ENCODE peak calls at places on chromosome 3, in six cellular contexts. R is NB4, A is K562, N is HepG2, F is A549, B is endothelial cell of umbilical vein. Q is an unnamed sample.

GRCh38 chr3:40895109-40895508 is 304.2 kb upstream of the CTNNB1 start:
- DNase-seq in A (no peak), B (no peak), N (no peak), R (peak), F (no peak), Q (no peak)

GRCh38 chr3:125062904-125063618 is 7.3 kb upstream of the HEG1 start:
- DNase-seq in N (peak), B (peak), A (no peak), R (no peak), F (peak), Q (no peak)

GRCh38 chr3:129007792-129008191 is 6.7 kb downstream of the EFCC1 start:
- DNase-seq in F (no peak), B (no peak), A (no peak), R (no peak), N (no peak), Q (no peak)

GRCh38 chr3:193673845-193674244 is 80.8 kb downstream of the OPA1 start:
- DNase-seq in R (no peak), F (no peak), N (no peak), B (no peak), A (no peak), Q (no peak)

GRCh38 chr3:116394365-116394764 is 50.9 kb downstream of the LSAMP start:
- DNase-seq in F (no peak), R (no peak), N (no peak), A (no peak), B (no peak), Q (no peak)

GRCh38 chr3:177694316-177694715 is 497.0 kb upstream of the TBL1XR1 start:
- DNase-seq in N (no peak), R (no peak), A (no peak), F (no peak), B (peak), Q (no peak)

GRCh38 chr3:183354325-183354831 is 74.0 kb downstream of the MCF2L2 start:
- DNase-seq in R (no peak), B (no peak), F (no peak), A (peak), N (no peak), Q (no peak)

GRCh38 chr3:35505181-35505580 is 134.1 kb upstream of the ARPP21 start:
- DNase-seq in B (no peak), R (no peak), N (no peak), A (no peak), F (no peak), Q (no peak)

GRCh38 chr3:127674099-127674792 is 1.5 kb downstream of the ABTB1 start:
- DNase-seq in N (no peak), R (no peak), A (no peak), B (no peak), F (no peak), Q (no peak)

GRCh38 chr3:197006860-197007259 is 22.8 kb downstream of the MELTF start:
- DNase-seq in N (no peak), R (no peak), A (no peak), F (no peak), B (no peak), Q (no peak)

GRCh38 chr3:4079354-4080180 is 223.6 kb upstream of the SETMAR start:
- DNase-seq in B (no peak), R (no peak), A (no peak), F (no peak), N (peak), Q (no peak)

GRCh38 chr3:98712726-98713125 is 50.4 kb upstream of the ST3GAL6 start:
- DNase-seq in A (no peak), R (no peak), N (no peak), F (no peak), B (no peak), Q (no peak)

GRCh38 chr3:146543461-146544012 is 870 bp downstream of the PLSCR1 start:
- DNase-seq in A (peak), B (peak), F (peak), N (no peak), R (peak), Q (no peak)

GRCh38 chr3:20846792-20847191 is 660.8 kb upstream of the SGO1 start:
- DNase-seq in N (peak), R (no peak), A (no peak), F (no peak), B (no peak), Q (no peak)

GRCh38 chr3:16033889-16034687 is 140.4 kb upstream of the GALNT15 start:
- DNase-seq in N (no peak), B (no peak), R (no peak), A (no peak), F (no peak), Q (no peak)

GRCh38 chr3:42591811-42592210 is 1.2 kb downstream of the SS18L2 start:
- DNase-seq in N (no peak), A (no peak), F (no peak), R (no peak), B (peak), Q (no peak)

GRCh38 chr3:189325454-189325853 is 153.7 kb downstream of the TPRG1 start:
- DNase-seq in A (no peak), N (no peak), F (no peak), B (no peak), R (no peak), Q (no peak)

GRCh38 chr3:13115616-13115910 is 42.3 kb upstream of the IQSEC1 start:
- DNase-seq in N (no peak), R (no peak), B (no peak), A (no peak), F (no peak), Q (no peak)

GRCh38 chr3:155949464-155950217 is 79.2 kb downstream of the GMPS start:
- DNase-seq in F (no peak), B (no peak), N (no peak), A (no peak), R (no peak), Q (no peak)

GRCh38 chr3:98651766-98652077 is 58.3 kb upstream of the CPOX start:
- DNase-seq in N (no peak), F (no peak), R (no peak), A (no peak), B (no peak), Q (no peak)

GRCh38 chr3:176933704-176934103 is 263.6 kb downstream of the TBL1XR1 start:
- DNase-seq in N (peak), A (no peak), R (no peak), F (no peak), B (no peak), Q (no peak)

GRCh38 chr3:183503738-183504137 is 51.8 kb downstream of the KLHL6 start:
- DNase-seq in F (no peak), B (no peak), A (no peak), N (no peak), R (no peak), Q (no peak)

GRCh38 chr3:52774901-52775864 is 2.2 kb upstream of the ITIH1 start:
- DNase-seq in B (no peak), A (no peak), F (no peak), N (peak), R (no peak), Q (no peak)
- TF ChIP-seq MYC in B (no peak), A (no peak), F (no peak), N (peak), R (no peak), Q (no peak)

DNA sequence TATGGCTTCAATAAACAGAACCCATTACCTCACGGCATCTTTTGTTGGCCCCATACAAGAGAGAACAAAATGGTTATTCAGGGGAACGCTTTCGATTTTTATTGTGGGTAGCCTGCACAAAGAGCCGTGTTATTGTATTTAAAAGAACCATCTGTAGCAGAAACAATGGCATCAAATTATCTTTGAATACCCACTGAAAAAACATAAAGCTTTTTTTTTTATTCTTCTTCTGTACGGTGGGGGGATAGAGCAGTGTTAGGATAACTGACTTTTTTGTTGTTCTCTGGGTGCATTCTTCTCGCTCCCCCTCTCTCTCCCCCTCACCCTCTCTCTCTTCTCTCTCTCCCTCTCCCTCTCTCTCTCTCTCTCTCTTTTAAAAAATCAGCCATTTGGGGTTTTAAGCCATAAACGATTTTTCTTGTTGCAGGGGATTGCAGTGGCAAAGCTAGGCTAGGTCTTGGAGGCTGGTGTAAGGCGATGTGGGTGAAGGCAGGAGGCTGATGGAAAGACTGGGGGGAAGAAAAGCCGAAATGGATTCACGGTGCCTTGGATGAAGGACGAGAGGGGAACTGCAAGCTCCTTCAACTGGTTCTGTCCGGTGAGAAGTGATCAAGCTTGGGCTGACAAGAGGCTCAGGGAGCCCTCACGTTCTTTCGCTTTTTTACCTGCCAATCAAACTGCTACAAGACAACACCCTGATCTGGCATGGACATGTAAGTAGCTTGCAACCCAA is 12.4 kb upstream of the SOX2 start:
- DNase-seq in R (no peak), N (no peak), F (no peak), A (no peak), B (peak), Q (no peak)
- TF ChIP-seq MYC in R (no peak), N (no peak), F (no peak), A (no peak), B (no peak), Q (no peak)

DNA sequence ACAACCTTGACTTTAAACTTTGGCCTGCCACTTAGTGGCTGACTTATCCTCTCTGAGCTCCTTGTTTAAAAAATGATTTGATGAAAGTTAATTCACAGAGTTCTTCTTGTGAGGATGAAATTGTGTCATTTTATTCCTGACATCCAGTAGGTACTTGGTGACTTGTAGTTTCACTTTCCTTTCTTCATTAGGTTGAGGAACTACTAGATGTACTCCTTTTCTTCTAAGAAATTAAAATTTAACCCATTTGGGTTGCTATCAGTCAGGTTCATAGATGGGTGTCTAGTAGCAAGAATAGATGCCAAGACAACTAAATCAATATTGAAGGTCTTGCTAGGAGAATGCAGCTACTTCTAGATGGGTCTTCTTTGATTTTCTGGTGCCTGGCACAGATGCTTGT is 5.2 kb downstream of the NR1D2 start:
- DNase-seq in B (no peak), F (no peak), N (no peak), R (no peak), A (no peak), Q (no peak)
- TF ChIP-seq MYC in B (no peak), F (no peak), N (no peak), R (no peak), A (no peak), Q (no peak)

GRCh38 chr3:185549111-185549510 is 3.3 kb downstream of the LIPH start:
- DNase-seq in R (no peak), A (no peak), N (no peak), B (peak), F (peak), Q (no peak)

GRCh38 chr3:185552358-185552877 is at the start of gene LIPH:
- DNase-seq in A (peak), F (peak), B (no peak), R (peak), N (no peak), Q (peak)

GRCh38 chr3:185555101-185555501 is 2.7 kb upstream of the LIPH start:
- DNase-seq in N (no peak), A (no peak), R (no peak), B (no peak), F (no peak), Q (no peak)

DNA sequence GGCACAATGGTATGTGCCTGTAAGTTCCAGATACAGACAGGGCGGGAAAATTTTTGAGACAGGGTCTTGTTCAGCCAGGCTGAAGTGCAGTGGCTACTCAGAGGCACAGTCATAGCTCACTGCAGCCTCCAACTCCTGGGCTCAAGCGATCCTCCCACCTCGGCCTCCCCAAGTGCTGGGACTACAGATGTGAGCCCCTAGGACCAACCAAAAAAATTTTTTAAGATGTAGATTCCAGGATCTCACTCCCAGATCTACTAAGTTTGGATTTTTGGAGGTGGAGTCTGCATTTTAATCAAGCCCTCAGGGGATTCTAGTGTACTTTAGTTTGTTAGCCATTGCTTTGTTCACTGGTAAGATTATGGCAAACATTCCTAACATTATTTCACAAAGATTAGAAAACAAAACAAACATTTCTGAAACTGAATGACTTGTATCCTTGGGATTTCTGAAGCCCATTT is 2.7 kb downstream of the LIPH start:
- DNase-seq in N (peak), B (no peak), R (no peak), A (no peak), F (no peak), Q (no peak)
- TF ChIP-seq MYC in N (no peak), B (no peak), R (no peak), A (no peak), F (no peak), Q (no peak)

GRCh38 chr3:50338989-50339388 is 1.6 kb downstream of the RASSF1 start:
- DNase-seq in A (no peak), N (no peak), B (no peak), F (no peak), R (peak), Q (no peak)

GRCh38 chr3:50334339-50335075 is 6.1 kb downstream of the RASSF1 start:
- DNase-seq in F (no peak), A (no peak), B (peak), R (no peak), N (no peak), Q (no peak)

GRCh38 chr3:50337175-50337861 is 3.3 kb downstream of the RASSF1 start:
- DNase-seq in R (peak), A (peak), N (peak), F (peak), B (peak), Q (peak)

GRCh38 chr3:50333744-50334328 is 5.8 kb upstream of the TUSC2 start:
- DNase-seq in B (peak), R (no peak), A (no peak), F (no peak), N (no peak), Q (no peak)

DNA sequence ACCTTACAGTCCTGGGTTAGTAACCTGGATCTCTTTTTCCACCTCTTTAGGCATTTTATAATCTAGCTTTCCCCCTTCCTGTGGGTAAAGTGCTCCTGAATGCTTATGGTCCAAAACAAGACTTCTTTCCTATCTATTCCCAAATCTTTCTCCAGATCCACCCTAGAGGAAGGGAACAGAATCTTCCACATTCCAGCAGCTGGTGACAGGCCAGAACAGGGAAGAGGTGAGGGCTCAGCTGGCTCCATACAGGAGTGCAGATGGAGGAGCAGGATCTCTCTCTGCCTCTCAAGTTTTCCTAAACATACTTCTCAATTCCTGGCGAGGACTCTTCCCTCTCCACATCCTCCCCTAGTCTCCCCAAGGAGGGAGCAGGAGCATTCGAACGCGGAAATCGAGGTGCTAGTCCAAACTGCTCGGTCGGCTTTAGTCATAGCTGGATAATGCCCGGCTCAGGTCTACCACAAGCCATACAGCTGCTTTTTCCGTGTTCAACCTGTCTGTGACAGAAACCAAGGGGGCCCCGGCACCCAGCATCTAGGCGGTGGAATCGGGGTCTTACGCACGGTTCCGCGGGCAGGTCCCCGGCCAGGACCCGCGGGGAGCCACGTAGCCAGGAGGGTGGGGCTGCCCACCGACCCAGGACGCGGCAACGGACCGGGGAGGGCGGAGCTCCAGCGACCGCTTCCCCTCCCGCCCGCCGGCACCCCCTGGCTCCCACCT is 4.0 kb downstream of the RASSF1 start:
- DNase-seq in F (peak), A (peak), B (peak), N (no peak), R (no peak), Q (no peak)
- TF ChIP-seq MYC in F (no peak), A (no peak), B (no peak), N (no peak), R (no peak), Q (peak)

GRCh38 chr3:149417174-149417573 is 39.7 kb upstream of the TM4SF1 start:
- DNase-seq in R (no peak), N (no peak), F (no peak), B (no peak), A (no peak), Q (peak)

GRCh38 chr3:149411583-149411982 is 34.1 kb upstream of the TM4SF1 start:
- DNase-seq in A (no peak), B (peak), R (no peak), N (no peak), F (no peak), Q (no peak)

GRCh38 chr3:149417727-149418126 is 40.3 kb upstream of the TM4SF1 start:
- DNase-seq in N (no peak), F (no peak), R (no peak), A (no peak), B (no peak), Q (no peak)

GRCh38 chr3:149415484-149415883 is 38.0 kb upstream of the TM4SF1 start:
- DNase-seq in R (no peak), A (no peak), F (no peak), B (peak), N (no peak), Q (no peak)

GRCh38 chr3:149414557-149415231 is 37.2 kb upstream of the TM4SF1 start:
- DNase-seq in R (no peak), N (peak), B (peak), F (no peak), A (no peak), Q (no peak)
- TF ChIP-seq MYC in R (no peak), N (no peak), B (no peak), F (no peak), A (no peak), Q (no peak)

Q was measured in GM12878.